ENCODE peak calls at places on chromosome 21, in four cellular contexts. One of them, this sample, is unnamed.

GRCh38 chr21:41235214-41235613 is 67.3 kb downstream of the BACE2 start:
- DNase-seq in H9: no peak
- DNase-seq in mesendoderm: no peak
- DNase-seq in H1: no peak
- DNase-seq in this sample: no peak

GRCh38 chr21:31182231-31183129 is 144.2 kb upstream of the KRTAP19-8 start:
- DNase-seq in H9: no peak
- DNase-seq in mesendoderm: no peak
- DNase-seq in H1: no peak
- DNase-seq in this sample: no peak

GRCh38 chr21:39728341-39728740 is 16.6 kb upstream of the IGSF5 start:
- DNase-seq in H9: no peak
- DNase-seq in mesendoderm: no peak
- DNase-seq in H1: no peak
- DNase-seq in this sample: no peak

GRCh38 chr21:44983421-44984206 is 43.8 kb downstream of the SLX9 start:
- DNase-seq in H9: no peak
- DNase-seq in mesendoderm: no peak
- DNase-seq in H1: no peak
- DNase-seq in this sample: no peak

GRCh38 chr21:36980280-36981048 is 14.0 kb upstream of the HLCS start:
- DNase-seq in H9: peak
- DNase-seq in mesendoderm: no peak
- DNase-seq in H1: peak
- DNase-seq in this sample: no peak

GRCh38 chr21:31866077-31866511 is 6.7 kb upstream of the HUNK start:
- DNase-seq in H9: peak
- DNase-seq in mesendoderm: peak
- DNase-seq in H1: peak
- DNase-seq in this sample: peak

GRCh38 chr21:18235545-18235944 is 9.1 kb upstream of the CHODL start:
- DNase-seq in H9: no peak
- DNase-seq in mesendoderm: no peak
- DNase-seq in H1: no peak
- DNase-seq in this sample: no peak

GRCh38 chr21:29235714-29236197 is 63.0 kb upstream of the BACH1 start:
- DNase-seq in H9: no peak
- DNase-seq in mesendoderm: no peak
- DNase-seq in H1: no peak
- DNase-seq in this sample: no peak

GRCh38 chr21:37367301-37367757 is 756 bp downstream of the DYRK1A start:
- DNase-seq in H9: no peak
- DNase-seq in mesendoderm: no peak
- DNase-seq in H1: no peak
- DNase-seq in this sample: no peak

GRCh38 chr21:45988366-45989347 is 7.1 kb downstream of the COL6A1 start:
- DNase-seq in H9: no peak
- DNase-seq in mesendoderm: no peak
- DNase-seq in H1: no peak
- DNase-seq in this sample: no peak

GRCh38 chr21:45318556-45319341 is 31.1 kb upstream of the POFUT2 start:
- DNase-seq in H9: peak
- DNase-seq in mesendoderm: no peak
- DNase-seq in H1: no peak
- DNase-seq in this sample: peak

GRCh38 chr21:31475223-31475622 is 131.2 kb upstream of the TIAM1 start:
- DNase-seq in H9: no peak
- DNase-seq in mesendoderm: no peak
- DNase-seq in H1: no peak
- DNase-seq in this sample: no peak

GRCh38 chr21:32412162-32412997 is at the start of gene EVA1C:
- DNase-seq in H9: peak
- DNase-seq in mesendoderm: peak
- DNase-seq in H1: peak
- DNase-seq in this sample: peak

GRCh38 chr21:32020551-32020950 is 147.7 kb downstream of the HUNK start:
- DNase-seq in H9: no peak
- DNase-seq in mesendoderm: no peak
- DNase-seq in H1: no peak
- DNase-seq in this sample: no peak

GRCh38 chr21:36700961-36701911 is 2.3 kb downstream of the SIM2 start:
- DNase-seq in H9: peak
- DNase-seq in mesendoderm: peak
- DNase-seq in H1: peak
- DNase-seq in this sample: no peak

GRCh38 chr21:15744926-15745325 is 15.1 kb downstream of the USP25 start:
- DNase-seq in H9: peak
- DNase-seq in mesendoderm: no peak
- DNase-seq in H1: no peak
- DNase-seq in this sample: no peak

GRCh38 chr21:38773108-38774061 is 32.3 kb upstream of the ETS2 start:
- DNase-seq in H9: no peak
- DNase-seq in mesendoderm: no peak
- DNase-seq in H1: no peak
- DNase-seq in this sample: peak

GRCh38 chr21:25735895-25736597 is 1.3 kb downstream of the GABPA start:
- DNase-seq in H9: no peak
- DNase-seq in mesendoderm: peak
- DNase-seq in H1: no peak
- DNase-seq in this sample: peak

GRCh38 chr21:37700641-37701202 is 215.5 kb downstream of the KCNJ6 start:
- DNase-seq in H9: peak
- DNase-seq in mesendoderm: peak
- DNase-seq in H1: peak
- DNase-seq in this sample: peak

GRCh38 chr21:46184625-46185555 is 631 bp upstream of the SPATC1L start:
- DNase-seq in H9: peak
- DNase-seq in mesendoderm: peak
- DNase-seq in H1: peak
- DNase-seq in this sample: peak

GRCh38 chr21:46667191-46667734 is 31.8 kb downstream of the PRMT2 start:
- DNase-seq in H9: peak
- DNase-seq in mesendoderm: peak
- DNase-seq in H1: no peak
- DNase-seq in this sample: peak

GRCh38 chr21:29190920-29191319 is 60.5 kb downstream of the MAP3K7CL start:
- DNase-seq in H9: no peak
- DNase-seq in mesendoderm: no peak
- DNase-seq in H1: no peak
- DNase-seq in this sample: peak

GRCh38 chr21:28294046-28294445 is 698.6 kb downstream of the LTN1 start:
- DNase-seq in H9: no peak
- DNase-seq in mesendoderm: no peak
- DNase-seq in H1: no peak
- DNase-seq in this sample: peak

GRCh38 chr21:45532826-45533730 is 9.2 kb downstream of the SLC19A1 start:
- DNase-seq in H9: no peak
- DNase-seq in mesendoderm: no peak
- DNase-seq in H1: peak
- DNase-seq in this sample: no peak

GRCh38 chr21:45285266-45285931 is 2.3 kb downstream of the POFUT2 start:
- DNase-seq in H9: peak
- DNase-seq in mesendoderm: no peak
- DNase-seq in H1: no peak
- DNase-seq in this sample: no peak

GRCh38 chr21:30206551-30207251 is 9.2 kb downstream of the CLDN8 start:
- DNase-seq in H9: no peak
- DNase-seq in mesendoderm: peak
- DNase-seq in H1: no peak
- DNase-seq in this sample: no peak

GRCh38 chr21:19870682-19871081 is 1127.5 kb upstream of the NCAM2 start:
- DNase-seq in H9: no peak
- DNase-seq in mesendoderm: no peak
- DNase-seq in H1: no peak
- DNase-seq in this sample: no peak
- H3K56ac ChIP-seq in H9: no peak
- H3K56ac ChIP-seq in mesendoderm: no peak
- H3K56ac ChIP-seq in H1: no peak
- H3K56ac ChIP-seq in this sample: no peak

GRCh38 chr21:26966978-26967913 is at the start of gene ADAMTS5:
- DNase-seq in H9: peak
- DNase-seq in mesendoderm: peak
- DNase-seq in H1: peak
- DNase-seq in this sample: peak
- H3K4me2 ChIP-seq in H9: peak
- H3K4me2 ChIP-seq in mesendoderm: peak
- H3K4me2 ChIP-seq in H1: peak
- H3K4me2 ChIP-seq in this sample: peak

GRCh38 chr21:42489006-42489563 is 6.9 kb downstream of the RSPH1 start:
- DNase-seq in H9: no peak
- DNase-seq in mesendoderm: no peak
- DNase-seq in H1: no peak
- DNase-seq in this sample: no peak

GRCh38 chr21:42489991-42490390 is 6.0 kb downstream of the RSPH1 start:
- DNase-seq in H9: no peak
- DNase-seq in mesendoderm: no peak
- DNase-seq in H1: no peak
- DNase-seq in this sample: no peak

GRCh38 chr21:42493109-42494060 is 2.6 kb downstream of the RSPH1 start:
- DNase-seq in H9: no peak
- DNase-seq in mesendoderm: peak
- DNase-seq in H1: no peak
- DNase-seq in this sample: no peak

GRCh38 chr21:42490735-42491134 is 5.3 kb downstream of the RSPH1 start:
- DNase-seq in H9: no peak
- DNase-seq in mesendoderm: no peak
- DNase-seq in H1: no peak
- DNase-seq in this sample: no peak

DNA sequence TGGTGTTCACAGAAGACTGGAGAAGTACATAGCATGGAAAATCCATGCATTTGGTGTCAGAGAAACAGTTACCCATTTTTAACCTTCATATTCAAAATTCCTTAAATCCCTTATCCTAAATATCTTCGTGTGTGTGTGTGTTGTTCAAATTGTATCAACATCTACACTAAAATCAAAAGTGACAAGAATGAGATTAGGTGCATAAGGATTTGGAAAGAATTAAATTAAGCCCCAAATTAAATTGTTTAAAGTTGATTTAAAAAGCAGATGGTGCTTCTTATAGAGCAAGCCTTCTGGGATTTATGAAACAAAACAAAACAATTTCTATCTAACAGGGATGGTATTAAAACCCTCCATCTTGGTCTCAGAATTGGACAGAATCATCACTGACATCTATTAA is 4.7 kb downstream of the RSPH1 start:
- DNase-seq in H9: no peak
- DNase-seq in mesendoderm: no peak
- DNase-seq in H1: no peak
- DNase-seq in this sample: no peak
- H3K56ac ChIP-seq in H9: no peak
- H3K56ac ChIP-seq in mesendoderm: no peak
- H3K56ac ChIP-seq in H1: no peak
- H3K56ac ChIP-seq in this sample: no peak

DNA sequence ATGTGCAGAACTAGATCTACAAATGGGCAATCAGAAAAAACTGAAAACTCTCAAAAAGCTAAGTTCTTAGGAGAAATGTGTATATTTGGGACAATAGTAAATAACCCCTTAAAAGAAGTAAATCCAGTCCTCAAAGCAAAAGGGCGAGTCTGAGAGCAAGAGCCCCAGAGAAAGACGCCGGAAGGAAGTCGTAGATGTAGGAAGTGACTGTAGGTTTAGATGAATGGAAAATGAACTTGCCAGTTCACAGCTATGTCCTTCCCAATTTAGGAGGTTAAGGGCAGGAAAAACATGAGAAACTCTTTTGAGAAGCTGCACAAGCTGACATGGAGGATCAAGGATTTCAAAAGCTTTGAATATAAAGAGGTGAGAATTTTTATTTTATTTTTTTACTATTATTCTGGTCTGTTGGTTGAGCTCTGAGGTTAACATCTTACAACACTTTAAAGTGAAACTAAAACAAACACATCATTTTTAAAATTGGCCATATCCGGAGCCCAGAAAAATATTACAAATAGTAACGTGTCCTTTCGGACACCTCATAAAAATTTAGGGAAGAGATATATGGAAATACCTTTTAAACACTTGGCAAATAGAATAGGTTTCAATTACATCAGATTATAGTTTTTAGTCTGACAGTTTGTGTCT is 1178.6 kb downstream of the MRPL39 start:
- DNase-seq in H9: no peak
- DNase-seq in mesendoderm: no peak
- DNase-seq in H1: no peak
- DNase-seq in this sample: no peak
- H3K4me2 ChIP-seq in H9: no peak
- H3K4me2 ChIP-seq in mesendoderm: no peak
- H3K4me2 ChIP-seq in H1: no peak
- H3K4me2 ChIP-seq in this sample: peak

DNA sequence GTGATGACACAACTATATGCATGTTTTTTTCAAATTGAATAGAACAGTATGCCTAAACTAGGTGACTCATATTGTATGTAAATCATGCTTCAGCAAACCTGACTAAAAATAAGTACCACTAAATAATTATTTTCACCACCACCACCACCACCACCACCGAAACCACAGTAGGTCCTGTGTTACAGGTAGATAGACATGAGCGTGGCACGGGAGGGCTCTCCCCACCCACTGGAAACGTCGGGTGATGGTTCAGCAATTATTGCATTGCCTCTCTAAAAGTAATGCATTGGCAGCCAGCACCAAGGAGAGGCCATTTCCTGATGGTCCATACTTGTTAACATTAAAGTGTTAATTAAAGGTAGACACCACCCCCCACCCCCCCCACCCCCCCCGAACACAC is 297.0 kb upstream of the NCAM2 start:
- DNase-seq in H9: no peak
- DNase-seq in mesendoderm: no peak
- DNase-seq in H1: no peak
- DNase-seq in this sample: no peak
- H3K56ac ChIP-seq in H9: no peak
- H3K56ac ChIP-seq in mesendoderm: no peak
- H3K56ac ChIP-seq in H1: no peak
- H3K56ac ChIP-seq in this sample: no peak

This sample was measured in IMR-90.